ENCODE peak calls at places on chromosome 22, in seven cellular contexts. One of them, this sample, is unnamed.

GRCh38 chr22:34390400-34390799 is 470.1 kb upstream of the LARGE1 start:
- DNase-seq in pancreas: no peak
- DNase-seq in A673: no peak
- DNase-seq in astrocyte: no peak
- DNase-seq in HL-60: no peak
- DNase-seq in bronchial epithelial cell: no peak
- DNase-seq in HFF-Myc: no peak
- DNase-seq in this sample: no peak

GRCh38 chr22:30773919-30774318 is 79.2 kb downstream of the OSBP2 start:
- DNase-seq in pancreas: no peak
- DNase-seq in A673: no peak
- DNase-seq in astrocyte: no peak
- DNase-seq in HL-60: no peak
- DNase-seq in bronchial epithelial cell: no peak
- DNase-seq in HFF-Myc: no peak
- DNase-seq in this sample: no peak

GRCh38 chr22:12697441-12697840 is 2830.6 kb upstream of the OR11H1 start:
- DNase-seq in pancreas: no peak
- DNase-seq in A673: no peak
- DNase-seq in astrocyte: no peak
- DNase-seq in HL-60: no peak
- DNase-seq in bronchial epithelial cell: no peak
- DNase-seq in HFF-Myc: no peak
- DNase-seq in this sample: no peak

GRCh38 chr22:42927966-42928365 is 70.9 kb upstream of the ARFGAP3 start:
- DNase-seq in pancreas: no peak
- DNase-seq in A673: no peak
- DNase-seq in astrocyte: no peak
- DNase-seq in HL-60: no peak
- DNase-seq in bronchial epithelial cell: no peak
- DNase-seq in HFF-Myc: no peak
- DNase-seq in this sample: no peak

GRCh38 chr22:48275412-48275811 is 1513.0 kb downstream of the TBC1D22A start:
- DNase-seq in pancreas: no peak
- DNase-seq in A673: no peak
- DNase-seq in astrocyte: no peak
- DNase-seq in HL-60: no peak
- DNase-seq in bronchial epithelial cell: no peak
- DNase-seq in HFF-Myc: no peak
- DNase-seq in this sample: no peak

GRCh38 chr22:42895087-42895486 is 38.0 kb upstream of the ARFGAP3 start:
- DNase-seq in pancreas: no peak
- DNase-seq in A673: peak; percentile 33
- DNase-seq in astrocyte: no peak
- DNase-seq in HL-60: peak; percentile 76
- DNase-seq in bronchial epithelial cell: no peak
- DNase-seq in HFF-Myc: no peak
- DNase-seq in this sample: no peak

GRCh38 chr22:32826537-32826936 is 25.0 kb downstream of the TIMP3 start:
- DNase-seq in pancreas: no peak
- DNase-seq in A673: no peak
- DNase-seq in astrocyte: no peak
- DNase-seq in HL-60: no peak
- DNase-seq in bronchial epithelial cell: no peak
- DNase-seq in HFF-Myc: no peak
- DNase-seq in this sample: no peak

GRCh38 chr22:46788426-46789168 is 26.1 kb downstream of the TBC1D22A start:
- DNase-seq in pancreas: no peak
- DNase-seq in A673: no peak
- DNase-seq in astrocyte: no peak
- DNase-seq in HL-60: no peak
- DNase-seq in bronchial epithelial cell: no peak
- DNase-seq in HFF-Myc: no peak
- DNase-seq in this sample: no peak

GRCh38 chr22:46108564-46109473 is 41.5 kb upstream of the PPARA start:
- DNase-seq in pancreas: peak; percentile 72
- DNase-seq in A673: peak; percentile 56
- DNase-seq in astrocyte: peak; percentile 59
- DNase-seq in HL-60: no peak
- DNase-seq in bronchial epithelial cell: peak; percentile 33
- DNase-seq in HFF-Myc: no peak
- DNase-seq in this sample: no peak

GRCh38 chr22:43911351-43911750 is 12.3 kb upstream of the PNPLA3 start:
- DNase-seq in pancreas: no peak
- DNase-seq in A673: no peak
- DNase-seq in astrocyte: no peak
- DNase-seq in HL-60: no peak
- DNase-seq in bronchial epithelial cell: no peak
- DNase-seq in HFF-Myc: no peak
- DNase-seq in this sample: no peak

GRCh38 chr22:29704528-29705285 is 15.1 kb upstream of the CABP7 start:
- DNase-seq in pancreas: peak; percentile 50
- DNase-seq in A673: no peak
- DNase-seq in astrocyte: peak; percentile 55
- DNase-seq in HL-60: no peak
- DNase-seq in bronchial epithelial cell: no peak
- DNase-seq in HFF-Myc: no peak
- DNase-seq in this sample: no peak

GRCh38 chr22:35310556-35311550 is 11.2 kb downstream of the TOM1 start:
- DNase-seq in pancreas: peak; percentile 25
- DNase-seq in A673: no peak
- DNase-seq in astrocyte: no peak
- DNase-seq in HL-60: no peak
- DNase-seq in bronchial epithelial cell: no peak
- DNase-seq in HFF-Myc: no peak
- DNase-seq in this sample: no peak

GRCh38 chr22:40535642-40536041 is 100.9 kb downstream of the MRTFA start:
- DNase-seq in pancreas: no peak
- DNase-seq in A673: no peak
- DNase-seq in astrocyte: no peak
- DNase-seq in HL-60: no peak
- DNase-seq in bronchial epithelial cell: no peak
- DNase-seq in HFF-Myc: no peak
- DNase-seq in this sample: no peak

GRCh38 chr22:33577862-33578411 is 342.3 kb downstream of the LARGE1 start:
- DNase-seq in pancreas: peak; percentile 18
- DNase-seq in A673: no peak
- DNase-seq in astrocyte: peak; percentile 8
- DNase-seq in HL-60: no peak
- DNase-seq in bronchial epithelial cell: no peak
- DNase-seq in HFF-Myc: no peak
- DNase-seq in this sample: peak; percentile 78

GRCh38 chr22:33271390-33272161 is 213.4 kb upstream of the SYN3 start:
- DNase-seq in pancreas: peak; percentile 88
- DNase-seq in A673: no peak
- DNase-seq in astrocyte: peak; percentile 32
- DNase-seq in HL-60: no peak
- DNase-seq in bronchial epithelial cell: no peak
- DNase-seq in HFF-Myc: no peak
- DNase-seq in this sample: no peak

GRCh38 chr22:44586337-44586990 is 88.4 kb upstream of the RTL6 start:
- DNase-seq in pancreas: no peak
- DNase-seq in A673: no peak
- DNase-seq in astrocyte: no peak
- DNase-seq in HL-60: no peak
- DNase-seq in bronchial epithelial cell: no peak
- DNase-seq in HFF-Myc: no peak
- DNase-seq in this sample: no peak

GRCh38 chr22:34236527-34236926 is 316.3 kb upstream of the LARGE1 start:
- DNase-seq in pancreas: no peak
- DNase-seq in A673: no peak
- DNase-seq in astrocyte: no peak
- DNase-seq in HL-60: no peak
- DNase-seq in bronchial epithelial cell: peak; percentile 6
- DNase-seq in HFF-Myc: no peak
- DNase-seq in this sample: no peak

GRCh38 chr22:30521368-30522156 is 16.1 kb upstream of the SEC14L4 start:
- DNase-seq in pancreas: no peak
- DNase-seq in A673: no peak
- DNase-seq in astrocyte: no peak
- DNase-seq in HL-60: no peak
- DNase-seq in bronchial epithelial cell: no peak
- DNase-seq in HFF-Myc: no peak
- DNase-seq in this sample: no peak

GRCh38 chr22:41480397-41480735 is 11.4 kb downstream of the ACO2 start:
- DNase-seq in pancreas: no peak
- DNase-seq in A673: no peak
- DNase-seq in astrocyte: peak; percentile 72
- DNase-seq in HL-60: no peak
- DNase-seq in bronchial epithelial cell: no peak
- DNase-seq in HFF-Myc: peak; percentile 63
- DNase-seq in this sample: no peak

GRCh38 chr22:43185860-43186261 is 1.1 kb downstream of the TTLL12 start:
- DNase-seq in pancreas: peak; percentile 82
- DNase-seq in A673: peak; percentile 62
- DNase-seq in astrocyte: no peak
- DNase-seq in HL-60: peak; percentile 12
- DNase-seq in bronchial epithelial cell: peak; percentile 17
- DNase-seq in HFF-Myc: no peak
- DNase-seq in this sample: no peak

GRCh38 chr22:20530368-20531153 is 23.2 kb downstream of the MED15 start:
- DNase-seq in pancreas: no peak
- DNase-seq in A673: no peak
- DNase-seq in astrocyte: peak; percentile 85
- DNase-seq in HL-60: no peak
- DNase-seq in bronchial epithelial cell: peak; percentile 93
- DNase-seq in HFF-Myc: no peak
- DNase-seq in this sample: no peak

GRCh38 chr22:17132112-17132511 is 11.0 kb upstream of the TMEM121B start:
- DNase-seq in pancreas: no peak
- DNase-seq in A673: no peak
- DNase-seq in astrocyte: no peak
- DNase-seq in HL-60: no peak
- DNase-seq in bronchial epithelial cell: no peak
- DNase-seq in HFF-Myc: no peak
- DNase-seq in this sample: no peak

GRCh38 chr22:23895599-23896144 is 1.5 kb downstream of the MIF start:
- DNase-seq in pancreas: no peak
- DNase-seq in A673: no peak
- DNase-seq in astrocyte: no peak
- DNase-seq in HL-60: no peak
- DNase-seq in bronchial epithelial cell: no peak
- DNase-seq in HFF-Myc: no peak
- DNase-seq in this sample: no peak
- TF ChIP-seq CTCF in pancreas: no peak
- TF ChIP-seq CTCF in A673: no peak
- TF ChIP-seq CTCF in astrocyte: no peak
- TF ChIP-seq CTCF in HL-60: no peak
- TF ChIP-seq CTCF in bronchial epithelial cell: no peak
- TF ChIP-seq CTCF in HFF-Myc: no peak
- TF ChIP-seq CTCF in this sample: no peak

GRCh38 chr22:37804886-37805857 is 2.6 kb upstream of the GCAT start:
- DNase-seq in pancreas: peak; percentile 94
- DNase-seq in A673: peak; percentile 88
- DNase-seq in astrocyte: peak; percentile 51
- DNase-seq in HL-60: peak; percentile 52
- DNase-seq in bronchial epithelial cell: peak; percentile 49
- DNase-seq in HFF-Myc: peak; percentile 41
- DNase-seq in this sample: no peak
- H3K4me3 ChIP-seq in pancreas: peak overlapping the region; percentile 43
- H3K4me3 ChIP-seq in A673: peak overlapping the region; percentile 77
- H3K4me3 ChIP-seq in astrocyte: peak overlapping the region; percentile 55
- H3K4me3 ChIP-seq in HL-60: peak overlapping the region; percentile 25
- H3K4me3 ChIP-seq in bronchial epithelial cell: peak overlapping the region; percentile 55
- H3K4me3 ChIP-seq in HFF-Myc: peak overlapping the region; percentile 70
- H3K4me3 ChIP-seq in this sample: peak overlapping the region; percentile 81

GRCh38 chr22:27244328-27244727 is 557.2 kb downstream of the MN1 start:
- DNase-seq in pancreas: no peak
- DNase-seq in A673: no peak
- DNase-seq in astrocyte: no peak
- DNase-seq in HL-60: no peak
- DNase-seq in bronchial epithelial cell: no peak
- DNase-seq in HFF-Myc: no peak
- DNase-seq in this sample: no peak

GRCh38 chr22:27241430-27242110 is 560.0 kb downstream of the MN1 start:
- DNase-seq in pancreas: peak; percentile 90
- DNase-seq in A673: no peak
- DNase-seq in astrocyte: no peak
- DNase-seq in HL-60: no peak
- DNase-seq in bronchial epithelial cell: no peak
- DNase-seq in HFF-Myc: no peak
- DNase-seq in this sample: no peak

GRCh38 chr22:27242111-27242436 is 559.5 kb downstream of the MN1 start:
- DNase-seq in pancreas: no peak
- DNase-seq in A673: no peak
- DNase-seq in astrocyte: no peak
- DNase-seq in HL-60: no peak
- DNase-seq in bronchial epithelial cell: no peak
- DNase-seq in HFF-Myc: no peak
- DNase-seq in this sample: no peak

GRCh38 chr22:27242474-27242873 is 559.1 kb downstream of the MN1 start:
- DNase-seq in pancreas: no peak
- DNase-seq in A673: no peak
- DNase-seq in astrocyte: no peak
- DNase-seq in HL-60: no peak
- DNase-seq in bronchial epithelial cell: no peak
- DNase-seq in HFF-Myc: no peak
- DNase-seq in this sample: no peak

GRCh38 chr22:27242917-27243589 is 558.5 kb downstream of the MN1 start:
- DNase-seq in pancreas: peak; percentile 64
- DNase-seq in A673: no peak
- DNase-seq in astrocyte: no peak
- DNase-seq in HL-60: no peak
- DNase-seq in bronchial epithelial cell: peak; percentile 71
- DNase-seq in HFF-Myc: no peak
- DNase-seq in this sample: no peak
- TF ChIP-seq CTCF in pancreas: no peak
- TF ChIP-seq CTCF in A673: no peak
- TF ChIP-seq CTCF in astrocyte: no peak
- TF ChIP-seq CTCF in HL-60: no peak
- TF ChIP-seq CTCF in bronchial epithelial cell: no peak
- TF ChIP-seq CTCF in HFF-Myc: no peak
- TF ChIP-seq CTCF in this sample: no peak

GRCh38 chr22:50114221-50114981 is 24.6 kb downstream of the MOV10L1 start:
- DNase-seq in pancreas: no peak
- DNase-seq in A673: no peak
- DNase-seq in astrocyte: peak; percentile 81
- DNase-seq in HL-60: no peak
- DNase-seq in bronchial epithelial cell: peak; percentile 29
- DNase-seq in HFF-Myc: peak; percentile 60
- DNase-seq in this sample: no peak
- H3K4me3 ChIP-seq in pancreas: no peak overlapping the region
- H3K4me3 ChIP-seq in A673: no peak overlapping the region
- H3K4me3 ChIP-seq in astrocyte: peak overlapping the region; percentile 58
- H3K4me3 ChIP-seq in HL-60: no peak overlapping the region
- H3K4me3 ChIP-seq in bronchial epithelial cell: no peak overlapping the region
- H3K4me3 ChIP-seq in HFF-Myc: peak overlapping the region; percentile 52
- H3K4me3 ChIP-seq in this sample: no peak overlapping the region

GRCh38 chr22:27801197-27801615 is 350 bp downstream of the MN1 start:
- DNase-seq in pancreas: peak; percentile 31
- DNase-seq in A673: peak; percentile 64
- DNase-seq in astrocyte: no peak
- DNase-seq in HL-60: no peak
- DNase-seq in bronchial epithelial cell: no peak
- DNase-seq in HFF-Myc: no peak
- DNase-seq in this sample: no peak
- TF ChIP-seq CTCF in pancreas: no peak
- TF ChIP-seq CTCF in A673: no peak
- TF ChIP-seq CTCF in astrocyte: no peak
- TF ChIP-seq CTCF in HL-60: no peak
- TF ChIP-seq CTCF in bronchial epithelial cell: peak; percentile 23
- TF ChIP-seq CTCF in HFF-Myc: no peak
- TF ChIP-seq CTCF in this sample: no peak

GRCh38 chr22:19371893-19372292 is 59.6 kb downstream of the HIRA start:
- DNase-seq in pancreas: no peak
- DNase-seq in A673: no peak
- DNase-seq in astrocyte: no peak
- DNase-seq in HL-60: no peak
- DNase-seq in bronchial epithelial cell: no peak
- DNase-seq in HFF-Myc: no peak
- DNase-seq in this sample: no peak
- H3K4me3 ChIP-seq in pancreas: no peak overlapping the region
- H3K4me3 ChIP-seq in A673: no peak overlapping the region
- H3K4me3 ChIP-seq in astrocyte: no peak overlapping the region
- H3K4me3 ChIP-seq in HL-60: no peak overlapping the region
- H3K4me3 ChIP-seq in bronchial epithelial cell: no peak overlapping the region
- H3K4me3 ChIP-seq in HFF-Myc: no peak overlapping the region
- H3K4me3 ChIP-seq in this sample: no peak overlapping the region

This sample was measured in epithelial cell of proximal tubule.